ENCODE peak calls at places on chromosomes 6 and 20, in four cellular contexts. D, F, G and N are unnamed samples.

GRCh38 chr6:33779895-33780294 is 9.0 kb downstream of the LEMD2 start:
- DNase-seq in D (no peak), F (no peak), G (no peak), N (no peak)

GRCh38 chr20:48846516-48847492 is 19.0 kb upstream of the PREX1 start:
- DNase-seq in D (peak), F (peak), G (no peak), N (peak)

GRCh38 chr6:28657367-28657755 is 131.7 kb downstream of the GPX5 start:
- DNase-seq in D (no peak), F (no peak), G (no peak), N (peak)

GRCh38 chr6:6725120-6725833 is 136.8 kb downstream of the LY86 start:
- DNase-seq in D (no peak), F (no peak), G (no peak), N (no peak)

GRCh38 chr6:139161169-139161568 is 26.3 kb downstream of the HECA start:
- DNase-seq in D (no peak), F (peak), G (no peak), N (no peak)

GRCh38 chr6:150741633-150742200 is 123.8 kb upstream of the MTHFD1L start:
- DNase-seq in D (peak), F (peak), G (no peak), N (no peak)

GRCh38 chr6:156662025-156662445 is 115.1 kb upstream of the ARID1B start:
- DNase-seq in D (peak), F (no peak), G (no peak), N (peak)

GRCh38 chr6:87094576-87094975 is 330 bp downstream of the CGA start:
- DNase-seq in D (no peak), F (no peak), G (no peak), N (no peak)

GRCh38 chr6:113825776-113826175 is 31.4 kb upstream of the MARCKS start:
- DNase-seq in D (peak), F (peak), G (peak), N (no peak)

GRCh38 chr20:24948939-24949679 is at the start of gene CST7:
- DNase-seq in D (no peak), F (peak), G (peak), N (no peak)

GRCh38 chr6:30907758-30908591 is at the start of gene GTF2H4:
- DNase-seq in D (peak), F (peak), G (peak), N (peak)

GRCh38 chr6:124459268-124459667 is 503.0 kb upstream of the RNF217 start:
- DNase-seq in D (no peak), F (no peak), G (no peak), N (no peak)

GRCh38 chr6:144936764-144937163 is 651.6 kb downstream of the UTRN start:
- DNase-seq in D (no peak), F (peak), G (no peak), N (no peak)

GRCh38 chr6:11806561-11807317 is 28.1 kb upstream of the ADTRP start:
- DNase-seq in D (no peak), F (no peak), G (no peak), N (no peak)

GRCh38 chr6:35687658-35688604 is 784 bp downstream of the FKBP5 start:
- DNase-seq in D (peak), F (peak), G (peak), N (peak)

GRCh38 chr6:137638926-137639706 is 144.9 kb upstream of the OLIG3 start:
- DNase-seq in D (no peak), F (no peak), G (no peak), N (no peak)

GRCh38 chr6:170584954-170585498 is 589 bp upstream of the PDCD2 start:
- DNase-seq in D (no peak), F (no peak), G (peak), N (no peak)

GRCh38 chr6:33118525-33119123 is 42.8 kb downstream of the HLA-DPB1 start:
- DNase-seq in D (no peak), F (peak), G (no peak), N (no peak)

GRCh38 chr6:143271024-143271423 is 179.5 kb downstream of the ADAT2 start:
- DNase-seq in D (peak), F (peak), G (no peak), N (no peak)

GRCh38 chr6:170163405-170164170 is 127.3 kb downstream of the DLL1 start:
- DNase-seq in D (no peak), F (no peak), G (no peak), N (no peak)

GRCh38 chr6:3549314-3549940 is 92.6 kb upstream of the SLC22A23 start:
- DNase-seq in D (no peak), F (peak), G (no peak), N (no peak)

GRCh38 chr6:13593720-13594119 is 19.3 kb downstream of the SIRT5 start:
- DNase-seq in D (no peak), F (peak), G (no peak), N (no peak)

DNA sequence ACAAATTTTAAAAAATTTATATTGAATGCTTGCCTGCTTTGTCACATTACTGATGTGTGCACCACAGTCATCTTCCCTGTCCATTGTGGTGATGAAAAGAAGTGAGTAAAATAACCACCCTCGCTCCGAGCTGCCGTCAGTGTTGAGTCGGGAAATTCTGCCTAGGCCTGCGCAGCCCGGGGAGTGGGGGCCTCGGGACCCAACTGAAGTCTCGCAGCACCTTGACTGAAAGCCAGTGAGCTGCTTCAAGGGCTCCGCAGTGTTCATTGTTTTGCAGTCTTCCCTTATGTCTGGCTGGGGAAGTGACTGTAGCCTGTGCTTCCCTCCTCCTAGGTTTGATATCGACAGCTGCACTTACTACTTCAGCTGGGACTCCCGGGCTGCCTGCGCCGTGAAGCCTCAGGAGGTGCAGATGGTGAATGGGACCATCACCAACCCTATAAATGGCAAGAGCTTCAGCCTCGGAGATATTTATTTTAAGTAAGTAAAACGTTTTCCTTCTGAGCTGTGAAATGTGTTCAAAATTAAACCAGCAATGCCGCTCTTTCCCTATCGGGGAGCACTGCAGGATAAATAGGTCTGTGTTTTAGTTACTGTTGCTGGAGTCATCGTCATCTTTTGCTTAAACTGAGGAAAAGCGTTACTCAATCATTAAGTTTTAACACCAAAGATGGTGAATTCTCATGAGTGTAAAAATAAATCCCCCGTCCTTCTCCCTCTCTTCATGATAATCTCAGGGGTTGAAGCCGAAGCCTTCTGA is 32.7 kb upstream of the SLC22A1 start:
- DNase-seq in D (no peak), F (no peak), G (no peak), N (no peak)
- TF ChIP-seq CTCF in D (no peak), F (no peak), G (no peak), N (no peak)

DNA sequence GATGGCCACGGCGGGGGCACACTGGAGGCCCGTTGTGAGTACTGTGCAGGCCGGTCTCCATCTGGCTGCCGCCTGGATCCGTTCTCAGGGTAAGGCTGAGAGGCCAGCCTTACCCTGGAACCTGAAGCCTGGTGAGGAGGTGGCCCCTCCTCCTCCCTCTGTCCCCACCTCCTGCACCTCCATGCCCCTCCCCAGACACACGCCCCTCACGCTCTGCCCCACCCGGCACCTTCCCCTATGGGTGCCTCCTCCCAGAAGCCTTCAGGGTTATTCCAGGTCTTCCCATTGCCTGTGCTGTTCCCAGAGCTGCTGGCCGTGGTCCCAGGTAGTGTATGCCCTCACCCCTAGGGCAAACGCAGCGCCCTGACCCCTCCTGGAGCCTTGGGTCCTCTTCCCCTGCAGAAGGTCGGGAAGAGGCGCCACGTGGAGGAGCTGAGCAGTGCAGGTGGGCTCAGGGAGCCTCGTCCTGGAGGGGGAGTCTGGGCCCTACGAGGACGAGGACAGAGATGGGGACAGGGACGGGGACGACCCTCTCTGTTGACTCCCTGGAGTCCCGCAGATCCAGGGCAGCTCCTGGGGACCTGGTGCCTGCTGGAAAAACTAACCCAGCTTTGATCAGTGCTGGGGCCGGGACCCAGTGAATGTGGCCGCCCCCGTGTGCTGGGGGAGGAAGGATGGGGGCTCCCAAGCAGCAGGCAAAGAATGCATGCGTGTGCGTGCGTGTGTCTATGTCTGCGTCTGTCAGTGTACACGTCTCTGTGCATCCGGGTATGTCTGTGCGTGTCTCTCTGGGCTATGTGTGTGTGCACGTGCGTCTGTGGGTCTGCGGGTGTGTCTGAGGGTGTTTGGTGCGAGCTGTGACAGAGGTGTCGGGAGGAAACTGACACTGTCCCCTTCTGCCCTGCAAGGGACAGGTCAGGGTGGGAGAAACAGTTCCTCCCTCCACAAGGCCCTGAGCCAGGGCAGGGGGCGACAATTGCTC is 8.2 kb upstream of the HRH3 start:
- DNase-seq in D (no peak), F (no peak), G (peak), N (no peak)
- TF ChIP-seq CTCF in D (no peak), F (no peak), G (peak), N (no peak)

GRCh38 chr6:39904946-39905639 is 29.2 kb downstream of the MOCS1 start:
- DNase-seq in D (no peak), F (no peak), G (no peak), N (no peak)
- TF ChIP-seq CTCF in D (no peak), F (no peak), G (no peak), N (no peak)

GRCh38 chr20:54219751-54220426 is 12.0 kb downstream of the PFDN4 start:
- DNase-seq in D (no peak), F (peak), G (no peak), N (no peak)
- TF ChIP-seq CTCF in D (peak), F (peak), G (peak), N (peak)

DNA sequence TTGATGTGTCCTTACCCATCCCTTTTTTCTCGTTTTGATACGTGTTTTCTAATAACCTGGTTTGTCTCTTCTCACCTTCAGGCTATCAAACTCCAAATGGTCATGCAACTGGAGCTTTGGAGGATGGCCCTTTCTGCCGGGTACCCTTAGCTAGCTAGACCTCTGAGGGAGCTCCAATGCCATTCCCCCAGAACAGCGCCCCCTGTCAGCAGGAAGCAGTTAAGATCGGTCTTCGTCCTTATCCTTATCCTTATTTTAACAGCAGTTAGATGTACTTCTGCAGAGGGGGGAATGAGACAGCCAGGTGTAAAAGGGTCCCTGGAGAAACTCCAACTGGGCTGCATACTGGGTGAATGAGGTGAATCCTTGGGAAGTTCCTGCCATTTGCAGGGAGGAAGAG is 37.2 kb downstream of the SEL1L2 start:
- DNase-seq in D (no peak), F (no peak), G (no peak), N (no peak)
- TF ChIP-seq CTCF in D (no peak), F (no peak), G (no peak), N (no peak)

DNA sequence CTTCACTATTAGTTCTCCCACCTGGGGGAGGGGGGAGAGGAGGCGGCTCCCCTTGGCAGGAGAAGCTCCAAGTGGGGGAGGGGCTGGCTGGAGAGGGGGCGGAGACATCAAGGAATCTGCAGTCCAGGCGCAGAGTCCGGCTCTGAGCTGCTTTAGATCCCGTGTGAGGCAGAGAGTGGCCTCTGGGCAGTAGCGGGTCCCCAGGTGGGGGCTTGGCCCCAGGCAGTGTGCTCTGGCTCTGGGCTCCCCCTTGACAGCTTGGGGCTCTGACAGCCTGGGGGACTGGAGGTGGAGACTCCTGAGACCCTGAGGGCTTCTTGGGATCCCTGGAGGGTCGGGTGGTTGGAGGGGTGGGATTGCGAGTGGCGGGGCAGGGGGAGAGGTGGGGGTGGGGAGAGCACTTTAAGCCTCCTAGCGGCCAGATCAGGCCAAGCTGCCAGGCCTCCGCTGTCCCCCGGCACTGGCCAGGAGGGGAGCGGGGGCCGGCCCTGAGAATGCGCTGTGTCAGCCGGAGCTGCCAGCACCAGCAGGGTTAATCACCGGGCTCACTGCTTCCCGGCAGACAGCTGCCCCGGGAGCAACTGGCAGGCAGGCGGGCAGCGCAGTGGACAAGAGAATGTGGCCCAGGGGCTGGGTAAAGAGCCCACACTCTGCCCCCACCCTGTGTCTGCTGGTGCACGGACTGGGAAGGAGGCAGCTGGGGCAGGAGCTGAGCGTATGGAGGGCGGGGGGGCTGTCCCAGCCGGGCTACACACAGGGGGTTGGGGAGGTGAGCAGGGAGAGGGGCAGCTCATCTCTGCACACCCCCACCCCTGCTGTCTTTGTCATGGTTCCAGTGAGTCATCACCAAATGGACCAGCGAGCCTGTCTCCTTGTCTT is 1.8 kb upstream of the LAMA5 start:
- DNase-seq in D (peak), F (peak), G (peak), N (peak)
- TF ChIP-seq CTCF in D (peak), F (peak), G (no peak), N (peak)

GRCh38 chr6:71419954-71420692 is 131.5 kb downstream of the OGFRL1 start:
- DNase-seq in D (peak), F (peak), G (peak), N (no peak)
- TF ChIP-seq CTCF in D (peak), F (no peak), G (no peak), N (peak)